ENCODE peak calls at places on chromosomes 13 and 19, in nine cellular contexts. E is thoracic aorta, V is aorta, J is NT2/D1, M is heart right ventricle, P is osteoblast, T is hepatocyte, F is mammary epithelial cell, L is tibial nerve. G is an unnamed sample.

GRCh38 chr13:85665286-85665685 is 133.9 kb downstream of the SLITRK6 start:
- DNase-seq in E (no peak), V (no peak), J (no peak), M (no peak), P (no peak), T (peak; percentile 8), F (peak; percentile 63), L (no peak), G (no peak)

GRCh38 chr19:22332924-22333323 is 46.7 kb downstream of the ZNF729 start:
- DNase-seq in E (no peak), V (no peak), J (no peak), M (no peak), P (no peak), T (no peak), F (peak; percentile 3), L (no peak), G (no peak)

GRCh38 chr13:21478881-21479808 is 20.0 kb upstream of the ZDHHC20 start:
- DNase-seq in E (no peak), V (no peak), J (no peak), M (no peak), P (peak; percentile 73), T (peak; percentile 76), F (peak; percentile 57), L (no peak), G (no peak)

GRCh38 chr13:33640832-33641231 is 177.1 kb upstream of the RFC3 start:
- DNase-seq in E (no peak), V (no peak), J (no peak), M (no peak), P (no peak), T (no peak), F (peak; percentile 36), L (no peak), G (no peak)

GRCh38 chr13:48251616-48252081 is 18.6 kb downstream of the ITM2B start:
- DNase-seq in E (no peak), V (no peak), J (no peak), M (no peak), P (no peak), T (no peak), F (no peak), L (no peak), G (no peak)

GRCh38 chr19:11420429-11420893 is 1.3 kb upstream of the RGL3 start:
- DNase-seq in E (no peak), V (peak; percentile 76), J (no peak), M (peak; percentile 78), P (peak; percentile 91), T (peak; percentile 66), F (no peak), L (no peak), G (peak; percentile 88)

GRCh38 chr19:33316521-33317284 is 14.4 kb upstream of the CEBPA start:
- DNase-seq in E (no peak), V (no peak), J (no peak), M (no peak), P (peak; percentile 51), T (peak; percentile 68), F (no peak), L (no peak), G (no peak)

GRCh38 chr13:110942248-110942981 is 27.5 kb upstream of the ANKRD10 start:
- DNase-seq in E (no peak), V (no peak), J (no peak), M (no peak), P (peak; percentile 45), T (no peak), F (peak; percentile 82), L (no peak), G (no peak)

GRCh38 chr19:43782689-43783231 is 2.0 kb upstream of the KCNN4 start:
- DNase-seq in E (no peak), V (no peak), J (no peak), M (no peak), P (peak; percentile 71), T (no peak), F (peak; percentile 64), L (no peak), G (no peak)

GRCh38 chr19:36115453-36116343 is at the start of gene TBCB:
- DNase-seq in E (peak; percentile 42), V (peak; percentile 90), J (no peak), M (peak; percentile 87), P (no peak), T (no peak), F (no peak), L (peak; percentile 73), G (no peak)

GRCh38 chr19:765179-765738 is 14.3 kb downstream of the MISP start:
- DNase-seq in E (no peak), V (no peak), J (no peak), M (no peak), P (peak; percentile 44), T (peak; percentile 8), F (no peak), L (no peak), G (no peak)

GRCh38 chr19:1241417-1242095 is at the start of gene ATP5F1D:
- DNase-seq in E (no peak), V (peak; percentile 97), J (peak; percentile 92), M (peak; percentile 96), P (peak; percentile 100), T (peak; percentile 98), F (peak; percentile 91), L (peak; percentile 84), G (peak; percentile 98)

DNA sequence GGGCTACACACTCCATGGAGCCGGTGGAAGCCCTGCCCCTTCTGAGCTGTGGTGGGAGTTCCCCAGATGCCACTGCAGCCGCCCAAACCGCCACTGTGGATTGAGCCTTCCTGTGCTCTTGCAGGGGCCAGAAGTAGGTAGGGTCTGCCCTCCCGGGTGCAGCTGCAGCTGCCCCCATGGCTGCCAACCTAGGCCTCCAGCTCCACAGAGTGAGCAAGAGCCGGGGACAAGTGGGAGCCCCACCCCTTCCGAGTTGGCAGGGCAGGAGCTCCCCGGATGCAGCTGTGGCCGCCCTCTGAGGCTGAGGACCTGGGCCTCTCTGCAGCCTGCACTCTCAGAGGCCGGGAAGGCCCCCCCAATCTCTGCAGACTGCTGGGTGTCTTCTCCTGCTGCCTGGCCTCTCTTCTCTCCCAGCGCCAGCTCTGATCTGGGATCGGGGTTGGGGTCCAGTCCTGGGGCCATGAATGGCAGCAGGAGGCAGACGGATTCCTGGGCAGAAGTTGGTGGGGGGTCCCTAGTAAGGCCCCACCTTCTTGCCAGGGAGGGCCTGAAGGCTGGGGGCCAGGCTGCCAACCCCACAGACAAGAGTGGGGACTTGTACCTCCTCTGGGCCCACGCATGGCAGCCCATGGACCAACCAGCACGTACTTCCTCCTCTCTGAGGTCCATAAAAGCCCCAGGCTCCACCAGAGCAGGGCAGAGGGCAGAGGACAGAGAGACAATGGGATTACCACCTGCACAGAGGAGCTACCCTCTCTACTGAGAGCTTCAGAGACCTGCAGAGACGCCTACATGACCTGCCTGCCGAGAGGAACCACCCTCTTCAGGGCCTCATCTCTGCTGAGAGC is 28.9 kb downstream of the AP2S1 start:
- DNase-seq in E (no peak), V (peak; percentile 55), J (no peak), M (peak; percentile 42), P (peak; percentile 35), T (peak; percentile 24), F (no peak), L (no peak), G (no peak)
- H3K4me1 ChIP-seq in E (no peaks in the 10 kb centered on the region), V (no peaks in the 10 kb centered on the region), J (peaks cover 4% of the 10 kb centered on the region), M (peaks cover 11% of the 10 kb centered on the region), P (no peaks in the 10 kb centered on the region), T (peaks cover 23% of the 10 kb centered on the region), F (no peaks in the 10 kb centered on the region), L (peaks cover 13% of the 10 kb centered on the region), G (no peaks in the 10 kb centered on the region)

DNA sequence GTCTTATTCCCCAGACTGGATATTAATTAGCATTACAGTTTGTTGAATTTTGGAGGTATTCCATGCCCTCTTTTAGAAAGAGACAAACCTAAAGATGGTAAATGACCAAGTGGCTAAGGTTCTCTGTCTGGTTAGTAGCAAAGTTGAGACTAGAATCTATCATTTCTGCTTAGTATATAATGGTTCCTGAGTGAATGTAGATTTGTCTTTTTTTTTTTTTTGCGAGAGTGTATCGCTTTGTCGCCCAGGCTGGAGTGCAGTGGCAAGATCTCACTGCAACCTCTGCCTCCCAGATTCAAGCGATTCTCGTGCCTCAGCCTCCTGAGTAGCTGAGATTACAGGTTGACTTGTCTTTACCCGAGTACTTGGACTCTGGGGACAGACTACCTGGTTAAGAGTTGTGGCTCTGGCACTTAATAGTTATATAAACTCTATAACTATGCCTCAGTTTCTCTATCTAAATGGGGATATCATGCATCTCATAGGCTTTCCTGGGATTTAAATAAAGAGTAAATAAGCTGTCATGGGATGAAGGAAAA is 2.7 kb downstream of the NAA16 start:
- DNase-seq in E (no peak), V (no peak), J (no peak), M (no peak), P (no peak), T (no peak), F (no peak), L (no peak), G (no peak)
- H3K4me3 ChIP-seq in E (no peak overlapping the region), V (no peak overlapping the region), J (no peak overlapping the region), M (no peak overlapping the region), P (no peak overlapping the region), T (peak overlapping the region; percentile 100), F (no peak overlapping the region), L (no peak overlapping the region), G (peak overlapping the region; percentile 98)

DNA sequence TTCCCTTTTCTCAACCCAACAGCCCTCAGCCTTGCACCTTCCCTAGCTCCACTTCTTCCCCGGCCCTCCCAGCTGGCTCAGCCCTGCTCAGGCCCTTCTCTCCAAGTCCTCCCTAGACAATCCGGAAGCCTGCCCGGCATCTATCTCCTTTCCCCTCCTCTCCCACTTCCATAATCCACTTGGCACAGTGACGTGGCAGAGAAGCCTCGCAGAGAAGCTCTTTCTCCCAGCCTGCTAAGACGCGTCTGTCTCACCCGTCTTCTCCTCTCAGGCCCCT is 1.1 kb downstream of the UBXN6 start:
- DNase-seq in E (no peak), V (no peak), J (no peak), M (no peak), P (peak; percentile 96), T (peak; percentile 86), F (peak; percentile 54), L (no peak), G (peak; percentile 55)
- H3K36me3 ChIP-seq in E (peaks cover 27% of the 10 kb centered on the region), V (peaks cover 3% of the 10 kb centered on the region), J (peaks cover 28% of the 10 kb centered on the region), M (peaks cover 34% of the 10 kb centered on the region), P (peaks cover 30% of the 10 kb centered on the region), T (no peaks in the 10 kb centered on the region), F (peaks cover 2% of the 10 kb centered on the region), L (peaks cover 35% of the 10 kb centered on the region), G (no peaks in the 10 kb centered on the region)

GRCh38 chr19:29170554-29170953 is 42.4 kb downstream of the UQCRFS1 start:
- DNase-seq in E (no peak), V (no peak), J (no peak), M (no peak), P (no peak), T (no peak), F (no peak), L (no peak), G (no peak)
- H3K4me1 ChIP-seq in E (no peaks in the 10 kb centered on the region), V (no peaks in the 10 kb centered on the region), J (no peaks in the 10 kb centered on the region), M (no peaks in the 10 kb centered on the region), P (no peaks in the 10 kb centered on the region), T (no peaks in the 10 kb centered on the region), F (no peaks in the 10 kb centered on the region), L (no peaks in the 10 kb centered on the region), G (peaks cover 4% of the 10 kb centered on the region)

DNA sequence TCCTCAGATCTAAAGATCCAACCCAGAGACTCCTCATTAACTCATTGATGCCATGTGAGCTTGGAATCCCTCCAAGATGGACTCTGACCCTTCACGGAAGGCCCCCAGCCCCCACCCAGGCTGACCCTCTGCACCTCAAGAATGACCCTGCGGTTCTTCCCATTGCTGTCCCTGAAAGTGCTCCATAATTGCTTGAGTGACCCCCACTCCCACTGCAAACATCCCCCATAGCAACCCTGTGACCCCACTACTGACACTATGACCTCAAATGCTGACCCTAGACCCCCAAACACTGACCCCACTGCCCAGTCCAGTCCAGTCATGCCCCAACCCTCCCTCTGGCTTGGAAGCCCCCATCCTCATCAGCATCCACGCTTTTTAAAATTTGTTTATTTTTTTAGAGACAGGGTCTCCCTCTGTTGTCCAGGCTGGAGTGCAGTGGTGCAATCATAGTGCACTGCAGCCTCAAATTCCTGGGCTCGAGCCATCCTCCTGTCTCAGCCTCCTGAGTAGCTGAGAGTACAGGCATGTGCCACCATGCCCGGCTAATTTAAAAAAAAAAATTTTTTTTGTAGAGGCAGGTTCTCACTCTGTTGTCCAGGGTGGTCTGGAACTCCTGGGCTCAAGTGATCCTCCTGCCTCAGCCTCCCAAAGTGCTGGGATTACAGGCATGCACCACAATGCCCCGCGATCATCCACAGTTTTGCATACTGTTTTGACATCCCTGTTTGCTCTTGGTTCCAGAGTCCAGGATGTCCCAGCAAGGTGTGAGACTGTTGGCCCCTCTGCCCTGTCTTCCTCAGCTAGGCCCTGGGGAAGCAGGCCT is 855 bp downstream of the LYL1 start:
- DNase-seq in E (no peak), V (no peak), J (no peak), M (no peak), P (no peak), T (no peak), F (no peak), L (no peak), G (no peak)
- H3K4me3 ChIP-seq in E (peak overlapping the region; percentile 65), V (no peak overlapping the region), J (no peak overlapping the region), M (peak overlapping the region; percentile 42), P (peak overlapping the region; percentile 61), T (no peak overlapping the region), F (no peak overlapping the region), L (peak overlapping the region; percentile 57), G (peak overlapping the region; percentile 64)